ENCODE peak calls at places on chromosome 21, in seven cellular contexts. I is heart left ventricle, Q is body of pancreas, L is IMR-90, C is H1, A is ovary, D is A549. P is an unnamed sample.

GRCh38 chr21:16492356-16492755 is 762.6 kb downstream of the USP25 start:
- DNase-seq in I (no peak), Q (no peak), L (no peak), C (no peak), A (no peak), D (no peak), P (no peak)

GRCh38 chr21:37503848-37504467 is 137.4 kb downstream of the DYRK1A start:
- DNase-seq in I (no peak), Q (no peak), L (peak; percentile 87), C (no peak), A (no peak), D (no peak), P (no peak)

GRCh38 chr21:26761174-26761915 is 83.9 kb downstream of the ADAMTS1 start:
- DNase-seq in I (no peak), Q (no peak), L (no peak), C (no peak), A (no peak), D (no peak), P (no peak)

GRCh38 chr21:18147678-18148077 is 97.0 kb upstream of the CHODL start:
- DNase-seq in I (no peak), Q (no peak), L (no peak), C (no peak), A (no peak), D (no peak), P (no peak)

GRCh38 chr21:18335651-18336050 is 67.9 kb downstream of the TMPRSS15 start:
- DNase-seq in I (no peak), Q (no peak), L (no peak), C (no peak), A (no peak), D (no peak), P (no peak)

GRCh38 chr21:36175771-36176565 is 19.3 kb downstream of the DOP1B start:
- DNase-seq in I (no peak), Q (no peak), L (no peak), C (no peak), A (no peak), D (no peak), P (no peak)

GRCh38 chr21:25485914-25486313 is 121.4 kb downstream of the MRPL39 start:
- DNase-seq in I (no peak), Q (no peak), L (no peak), C (no peak), A (no peak), D (no peak), P (no peak)

GRCh38 chr21:25501996-25502665 is 105.2 kb downstream of the MRPL39 start:
- DNase-seq in I (no peak), Q (no peak), L (no peak), C (no peak), A (no peak), D (no peak), P (no peak)

GRCh38 chr21:17003763-17004373 is 509.0 kb upstream of the CXADR start:
- DNase-seq in I (no peak), Q (no peak), L (peak; percentile 3), C (no peak), A (no peak), D (no peak), P (no peak)

GRCh38 chr21:36059823-36060158 is 535 bp downstream of the SETD4 start:
- DNase-seq in I (peak; percentile 56), Q (no peak), L (no peak), C (peak; percentile 70), A (no peak), D (peak; percentile 28), P (no peak)

GRCh38 chr21:21547368-21547953 is 549.3 kb downstream of the NCAM2 start:
- DNase-seq in I (no peak), Q (no peak), L (peak; percentile 9), C (no peak), A (no peak), D (no peak), P (no peak)

GRCh38 chr21:33327326-33327725 is 2.6 kb downstream of the IFNAR1 start:
- DNase-seq in I (no peak), Q (no peak), L (no peak), C (no peak), A (no peak), D (no peak), P (no peak)

GRCh38 chr21:33327792-33328433 is 3.1 kb downstream of the IFNAR1 start:
- DNase-seq in I (no peak), Q (no peak), L (no peak), C (no peak), A (no peak), D (no peak), P (no peak)

GRCh38 chr21:33325222-33326067 is 675 bp downstream of the IFNAR1 start:
- DNase-seq in I (peak; percentile 85), Q (peak; percentile 83), L (peak; percentile 75), C (no peak), A (peak; percentile 77), D (peak; percentile 28), P (no peak)

DNA sequence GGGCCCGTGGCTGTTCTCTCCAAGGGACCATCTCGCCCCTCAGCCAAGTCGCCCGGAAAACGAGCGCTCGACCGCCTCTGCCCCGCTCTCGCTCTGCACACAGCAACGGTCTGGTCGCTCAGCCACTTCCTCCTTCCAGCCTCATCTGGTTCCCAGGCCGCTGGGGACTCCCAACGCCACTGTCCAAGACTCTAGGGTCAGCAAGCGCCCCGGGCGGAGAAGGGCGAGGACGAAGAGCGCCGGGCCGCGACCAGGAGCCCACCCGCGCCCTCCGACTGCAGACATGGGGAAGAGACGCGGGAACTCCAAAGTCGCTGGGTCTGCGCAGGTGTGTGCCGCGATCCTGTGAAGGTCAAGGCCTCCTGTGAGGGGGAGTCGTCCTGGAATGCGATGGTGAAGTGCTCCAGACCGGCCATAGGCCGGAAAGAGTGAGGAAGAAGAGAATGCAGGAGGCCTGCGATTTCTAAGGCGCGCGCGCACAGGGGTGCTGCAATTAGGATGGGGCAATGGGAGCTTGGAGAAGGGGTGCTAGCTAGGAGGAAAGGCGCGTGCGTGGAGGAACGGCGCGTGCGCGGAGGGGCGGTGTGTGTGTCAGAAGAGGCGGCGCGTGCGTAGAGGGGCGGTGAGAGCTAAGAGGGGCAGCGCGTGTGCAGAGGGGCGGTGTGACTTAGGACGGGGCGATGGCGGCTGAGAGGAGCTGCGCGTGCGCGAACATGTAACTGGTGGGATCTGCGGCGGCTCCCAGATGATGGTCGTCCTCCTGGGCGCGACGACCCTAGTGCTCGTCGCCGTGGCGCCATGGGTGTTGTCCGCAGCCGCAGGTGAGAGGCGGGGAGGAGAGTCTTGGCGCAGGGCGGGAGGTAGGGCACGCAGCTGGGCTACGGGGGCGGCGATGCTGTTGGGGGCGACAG is at the start of gene IFNAR1:
- DNase-seq in I (peak; percentile 99), Q (peak; percentile 100), L (peak; percentile 98), C (peak; percentile 96), A (peak; percentile 100), D (peak; percentile 73), P (peak; percentile 99)
- TF ChIP-seq POLR2A in I (peak; percentile 78), Q (peak; percentile 95), L (peak; percentile 71), C (peak; percentile 83), A (peak; percentile 73), D (peak; percentile 75), P (peak; percentile 87)

GRCh38 chr21:40373760-40374159 is 473.2 kb downstream of the DSCAM start:
- DNase-seq in I (no peak), Q (no peak), L (no peak), C (no peak), A (no peak), D (no peak), P (no peak)

GRCh38 chr21:40371329-40371728 is 475.6 kb downstream of the DSCAM start:
- DNase-seq in I (no peak), Q (no peak), L (no peak), C (no peak), A (no peak), D (no peak), P (no peak)

GRCh38 chr21:40381111-40381510 is 465.8 kb downstream of the DSCAM start:
- DNase-seq in I (no peak), Q (no peak), L (no peak), C (no peak), A (no peak), D (no peak), P (no peak)

GRCh38 chr21:40377135-40377534 is 469.8 kb downstream of the DSCAM start:
- DNase-seq in I (no peak), Q (no peak), L (no peak), C (no peak), A (no peak), D (no peak), P (no peak)
- H3K4me1 ChIP-seq in I (no peaks in the 10 kb centered on the region), Q (no peaks in the 10 kb centered on the region), L (no peaks in the 10 kb centered on the region), C (no peaks in the 10 kb centered on the region), A (no peaks in the 10 kb centered on the region), D (no peaks in the 10 kb centered on the region), P (no peaks in the 10 kb centered on the region)

DNA sequence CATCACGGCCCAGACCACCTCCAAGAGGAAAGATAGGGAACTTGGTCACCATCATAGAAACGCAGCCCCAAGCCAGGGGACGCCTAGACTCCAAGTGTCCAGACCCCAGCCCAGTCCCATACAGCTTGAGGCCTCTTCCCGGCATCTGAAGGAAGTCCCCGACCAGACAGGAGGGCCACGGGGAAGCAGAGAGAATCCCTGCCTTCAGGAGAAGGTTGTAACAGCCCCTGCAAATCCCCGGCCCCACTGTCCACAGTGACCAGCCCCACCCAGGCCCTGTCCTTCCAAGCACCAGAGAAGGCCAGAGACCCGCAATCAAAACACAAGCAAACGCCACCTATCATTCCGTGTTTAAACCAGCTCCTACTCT is 1.7 kb downstream of the SLC19A1 start:
- DNase-seq in I (no peak), Q (peak; percentile 5), L (no peak), C (peak; percentile 35), A (no peak), D (no peak), P (no peak)
- H3K4me3 ChIP-seq in I (no peak overlapping the region), Q (no peak overlapping the region), L (no peak overlapping the region), C (no peak overlapping the region), A (no peak overlapping the region), D (no peak overlapping the region), P (no peak overlapping the region)

GRCh38 chr21:43879348-43880110 is 14.5 kb downstream of the AGPAT3 start:
- DNase-seq in I (no peak), Q (no peak), L (no peak), C (no peak), A (peak; percentile 23), D (no peak), P (no peak)
- TF ChIP-seq POLR2A in I (no peak), Q (no peak), L (no peak), C (no peak), A (no peak), D (no peak), P (no peak)

P was measured in vagina.